ENCODE peak calls at places on chromosome 1, in ten cellular contexts. T, C, X, Z, J, B, D, G, U and V are unnamed samples.

GRCh38 chr1:202958544-202959275 is 598 bp upstream of the ADIPOR1 start:
- DNase-seq in J (no peak), D (no peak), X (no peak), C (no peak), T (no peak), U (no peak), Z (no peak), G (no peak), B (no peak), V (no peak)

GRCh38 chr1:110475358-110476027 is 24.5 kb downstream of the PROK1 start:
- DNase-seq in T (no peak), B (no peak), J (peak), U (no peak), Z (no peak), D (no peak), G (no peak), X (no peak), C (no peak), V (no peak)

GRCh38 chr1:240235521-240236288 is 144.0 kb downstream of the FMN2 start:
- DNase-seq in U (no peak), G (peak), B (no peak), T (no peak), J (no peak), Z (peak), D (no peak), C (no peak), X (no peak), V (peak)

GRCh38 chr1:11462224-11462923 is 16.6 kb upstream of the DISP3 start:
- DNase-seq in J (no peak), B (no peak), X (no peak), G (no peak), D (no peak), C (no peak), Z (no peak), U (no peak), T (no peak), V (no peak)

GRCh38 chr1:196593955-196594354 is 14.3 kb downstream of the KCNT2 start:
- DNase-seq in C (no peak), G (no peak), D (no peak), X (no peak), B (no peak), J (no peak), Z (no peak), U (no peak), T (no peak), V (no peak)

GRCh38 chr1:8889925-8890785 is 11.7 kb upstream of the ENO1 start:
- DNase-seq in Z (peak), J (peak), D (peak), X (no peak), T (peak), G (peak), C (no peak), B (peak), U (no peak), V (peak)

GRCh38 chr1:59178803-59179202 is 118.1 kb upstream of the FGGY start:
- DNase-seq in G (no peak), B (peak), C (no peak), U (no peak), J (no peak), D (no peak), X (no peak), Z (no peak), T (no peak), V (no peak)

GRCh38 chr1:41917835-41918449 is 780 bp downstream of the HIVEP3 start:
- DNase-seq in B (peak), X (peak), D (peak), C (peak), G (peak), U (peak), T (peak), Z (peak), J (peak), V (peak)

GRCh38 chr1:198936371-198937083 is 297.7 kb downstream of the PTPRC start:
- DNase-seq in B (peak), U (no peak), X (no peak), Z (peak), T (no peak), J (peak), G (peak), C (no peak), D (peak), V (peak)

GRCh38 chr1:54342306-54342705 is 63.9 kb downstream of the SSBP3 start:
- DNase-seq in J (no peak), T (no peak), B (no peak), G (no peak), X (no peak), D (no peak), U (no peak), C (no peak), Z (no peak), V (no peak)

GRCh38 chr1:85463666-85464496 is 1.1 kb downstream of the DDAH1 start:
- DNase-seq in C (no peak), Z (peak), B (peak), D (peak), U (no peak), G (peak), J (no peak), T (no peak), X (no peak), V (peak)